ENCODE peak calls at places on chromosomes 5 and 9, in four cellular contexts. F is GM23248, J is cardiac muscle cell, V is Caco-2. A is an unnamed sample.

GRCh38 chr9:137639303-137640051 is 20.7 kb downstream of the EHMT1 start:
- DNase-seq in F (peak; percentile 27), J (no peak), V (no peak), A (peak; percentile 13)

GRCh38 chr5:175103746-175104145 is 340.2 kb downstream of the DRD1 start:
- DNase-seq in F (no peak), J (no peak), V (no peak), A (no peak)

GRCh38 chr9:89154651-89155336 is 23.8 kb downstream of the SHC3 start:
- DNase-seq in F (peak; percentile 91), J (no peak), V (no peak), A (no peak)

GRCh38 chr5:179338123-179338676 is 7.1 kb downstream of the ADAMTS2 start:
- DNase-seq in F (no peak), J (no peak), V (no peak), A (no peak)

GRCh38 chr5:134590992-134591659 is 41.5 kb downstream of the SAR1B start:
- DNase-seq in F (no peak), J (peak; percentile 35), V (no peak), A (no peak)

GRCh38 chr5:11319851-11320580 is 559.0 kb upstream of the DAP start:
- DNase-seq in F (no peak), J (no peak), V (no peak), A (no peak)

GRCh38 chr5:2199697-2200096 is 317.0 kb upstream of the IRX4 start:
- DNase-seq in F (no peak), J (no peak), V (no peak), A (no peak)

GRCh38 chr5:31433229-31433628 is 98.7 kb downstream of the DROSHA start:
- DNase-seq in F (no peak), J (no peak), V (no peak), A (no peak)

GRCh38 chr5:132386644-132387286 is 17.3 kb downstream of the SLC22A5 start:
- DNase-seq in F (peak; percentile 87), J (peak; percentile 71), V (peak; percentile 65), A (peak; percentile 73)

GRCh38 chr9:137138058-137138697 is 776 bp upstream of the GRIN1 start:
- DNase-seq in F (no peak), J (no peak), V (no peak), A (no peak)

GRCh38 chr5:147712024-147712423 is 70.5 kb downstream of the JAKMIP2 start:
- DNase-seq in F (no peak), J (no peak), V (no peak), A (no peak)

GRCh38 chr9:121783523-121784507 is 132.4 kb downstream of the DAB2IP start:
- DNase-seq in F (no peak), J (no peak), V (no peak), A (no peak)

GRCh38 chr9:93452710-93453046 is 703 bp downstream of the FAM120AOS start:
- DNase-seq in F (peak; percentile 58), J (peak; percentile 46), V (no peak), A (no peak)

GRCh38 chr5:29942089-29942488 is 1251.4 kb upstream of the CDH6 start:
- DNase-seq in F (no peak), J (no peak), V (no peak), A (no peak)

GRCh38 chr5:42655982-42656660 is 100.5 kb upstream of the CCDC152 start:
- DNase-seq in F (peak; percentile 47), J (peak; percentile 36), V (no peak), A (no peak)

GRCh38 chr9:137589441-137590122 is 730 bp downstream of the ZMYND19 start:
- DNase-seq in F (peak; percentile 66), J (peak; percentile 54), V (no peak), A (no peak)

GRCh38 chr5:71807909-71808308 is 88.8 kb downstream of the CARTPT start:
- DNase-seq in F (no peak), J (no peak), V (no peak), A (no peak)

GRCh38 chr5:135567661-135568060 is 11.1 kb downstream of the CXCL14 start:
- DNase-seq in F (no peak), J (no peak), V (no peak), A (no peak)

GRCh38 chr9:97858826-97859225 is 5.8 kb downstream of the FOXE1 start:
- DNase-seq in F (no peak), J (no peak), V (no peak), A (no peak)

GRCh38 chr9:97863314-97863713 is 10.3 kb downstream of the FOXE1 start:
- DNase-seq in F (no peak), J (no peak), V (no peak), A (no peak)

GRCh38 chr9:97860451-97861147 is 7.6 kb downstream of the FOXE1 start:
- DNase-seq in F (no peak), J (no peak), V (no peak), A (no peak)

GRCh38 chr9:97859346-97859745 is 6.3 kb downstream of the FOXE1 start:
- DNase-seq in F (no peak), J (no peak), V (no peak), A (no peak)

DNA sequence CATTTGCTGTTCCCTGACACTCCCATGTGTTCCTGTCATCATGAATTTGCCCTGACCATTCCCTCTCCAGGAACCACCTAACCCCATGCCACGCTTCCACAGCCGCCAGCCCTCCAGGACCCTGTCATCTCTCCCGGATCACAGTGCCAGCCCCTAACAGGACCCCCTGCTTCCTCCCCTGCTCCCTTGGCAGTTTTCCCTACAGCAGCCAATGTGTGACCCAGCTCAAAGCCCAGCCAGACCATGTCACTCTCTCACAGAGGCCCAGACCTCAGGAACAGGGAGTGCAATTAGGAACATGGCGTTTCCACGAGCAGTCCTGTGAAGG is 8.1 kb downstream of the FOXE1 start:
- DNase-seq in F (no peak), J (no peak), V (no peak), A (no peak)
- H3K4me3 ChIP-seq in F (no peak overlapping the region), J (no peak overlapping the region), V (no peak overlapping the region), A (no peak overlapping the region)

DNA sequence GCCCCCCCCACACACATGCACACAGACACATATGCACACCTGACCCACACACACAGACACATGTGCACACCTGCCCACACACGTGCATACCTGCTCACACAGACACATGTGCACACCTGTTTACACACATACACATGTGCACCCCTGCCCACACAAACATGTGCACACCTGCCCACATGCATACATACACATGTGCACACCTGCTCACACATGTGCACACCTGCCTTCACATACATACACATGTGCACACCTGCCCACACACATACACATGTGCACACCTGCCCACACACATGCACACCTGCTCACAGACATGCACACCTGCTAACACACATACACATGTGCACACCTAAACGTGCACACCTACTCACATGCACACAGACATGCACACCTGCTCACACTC is 147.0 kb upstream of the FOXD4L5 start:
- DNase-seq in F (no peak), J (no peak), V (no peak), A (no peak)
- H3K9me3 ChIP-seq in F (no peaks in the 10 kb centered on the region), J (no peaks in the 10 kb centered on the region), V (no peaks in the 10 kb centered on the region), A (peaks cover 3% of the 10 kb centered on the region)

GRCh38 chr5:170388818-170389217 is 349 bp downstream of the KCNMB1 start:
- DNase-seq in F (no peak), J (peak; percentile 56), V (no peak), A (no peak)
- H3K4me3 ChIP-seq in F (no peak overlapping the region), J (no peak overlapping the region), V (no peak overlapping the region), A (no peak overlapping the region)

GRCh38 chr5:27158171-27158570 is 119.8 kb upstream of the CDH9 start:
- DNase-seq in F (no peak), J (no peak), V (no peak), A (no peak)
- H3K9me3 ChIP-seq in F (no peaks in the 10 kb centered on the region), J (no peaks in the 10 kb centered on the region), V (peaks cover 8% of the 10 kb centered on the region), A (no peaks in the 10 kb centered on the region)

DNA sequence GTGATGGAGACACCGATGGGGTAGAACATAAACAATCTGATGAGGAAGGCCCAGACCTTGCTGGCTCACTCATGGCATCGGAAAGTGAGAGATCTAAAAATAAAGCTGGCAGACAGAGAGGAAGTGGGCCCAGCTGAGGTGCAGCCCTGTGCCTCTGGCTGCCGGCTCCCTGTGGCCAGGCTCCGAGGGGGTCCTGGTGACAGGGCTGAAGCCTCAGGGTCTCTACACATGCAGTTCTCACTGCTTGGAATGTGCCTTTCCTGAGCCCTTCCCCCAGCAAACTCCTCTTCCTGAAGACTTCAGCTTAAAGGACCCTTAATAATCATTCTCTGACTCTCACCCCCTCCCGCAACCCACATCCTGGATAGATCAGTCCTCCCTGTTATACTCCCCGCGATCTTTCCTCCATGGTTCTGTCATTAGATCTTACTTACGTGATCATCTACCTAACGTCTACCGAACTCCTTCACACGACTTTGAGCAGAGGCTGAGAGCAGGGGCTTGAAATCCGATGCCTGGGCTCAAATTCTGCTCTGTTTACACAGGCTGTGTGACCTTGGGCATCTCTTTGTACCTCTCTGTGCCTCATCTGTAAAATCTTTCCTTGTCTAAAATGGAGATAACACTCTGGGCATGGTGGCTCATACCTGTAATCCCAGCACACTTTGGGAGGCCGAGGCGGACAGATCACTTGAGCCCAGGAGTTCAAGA is 33.1 kb upstream of the CRB2 start:
- DNase-seq in F (no peak), J (peak; percentile 34), V (no peak), A (peak; percentile 84)
- H3K4me3 ChIP-seq in F (no peak overlapping the region), J (no peak overlapping the region), V (no peak overlapping the region), A (peak overlapping the region; percentile 25)

GRCh38 chr5:141402553-141403328 is at the start of gene PCDHGA9:
- DNase-seq in F (peak; percentile 73), J (no peak), V (no peak), A (no peak)
- H3K9me3 ChIP-seq in F (no peaks in the 10 kb centered on the region), J (no peaks in the 10 kb centered on the region), V (peaks cover 19% of the 10 kb centered on the region), A (no peaks in the 10 kb centered on the region)

GRCh38 chr5:16913840-16914435 is 22.1 kb downstream of the MYO10 start:
- DNase-seq in F (no peak), J (no peak), V (no peak), A (no peak)
- H3K4me3 ChIP-seq in F (no peak overlapping the region), J (no peak overlapping the region), V (no peak overlapping the region), A (no peak overlapping the region)

A was measured in CD8-positive, alpha-beta memory T cell.